ENCODE peak calls at places on chromosomes 2 and 18, in seven cellular contexts. E, H, P, Q, R, C and T are unnamed samples.

GRCh38 chr2:33340265-33340664 is 136.2 kb upstream of the RASGRP3 start:
- DNase-seq in P (peak; percentile 35), E (no peak), H (no peak), R (no peak), Q (no peak), C (peak; percentile 58), T (no peak)

GRCh38 chr18:9726936-9727335 is 18.8 kb downstream of the RAB31 start:
- DNase-seq in H (no peak), C (no peak), E (no peak), R (no peak), Q (no peak), P (no peak), T (no peak)

GRCh38 chr2:214244847-214245246 is 166.0 kb upstream of the VWC2L start:
- DNase-seq in E (no peak), C (no peak), H (no peak), R (no peak), P (peak; percentile 1), Q (no peak), T (no peak)

GRCh38 chr2:25168256-25169072 is at the start of gene POMC:
- DNase-seq in E (peak; percentile 9), R (peak; percentile 68), C (peak; percentile 35), H (no peak), P (peak; percentile 30), Q (peak; percentile 7), T (peak; percentile 33)

GRCh38 chr2:47309952-47310800 is 92.8 kb upstream of the MSH2 start:
- DNase-seq in Q (no peak), P (peak; percentile 47), R (no peak), E (no peak), H (peak; percentile 74), C (no peak), T (peak; percentile 18)

GRCh38 chr2:36360834-36361233 is 5.3 kb downstream of the CRIM1 start:
- DNase-seq in Q (no peak), E (no peak), P (no peak), C (no peak), H (no peak), R (no peak), T (no peak)

GRCh38 chr2:203662963-203663362 is 43.5 kb upstream of the CD28 start:
- DNase-seq in C (no peak), H (no peak), Q (no peak), E (no peak), P (no peak), R (no peak), T (no peak)

GRCh38 chr2:109612991-109613921 is 510 bp downstream of the SEPTIN10 start:
- DNase-seq in R (peak; percentile 39), P (peak; percentile 73), E (no peak), Q (no peak), H (no peak), C (peak; percentile 48), T (peak; percentile 51)

GRCh38 chr2:205721057-205721767 is 38.9 kb downstream of the NRP2 start:
- DNase-seq in P (no peak), H (no peak), R (peak; percentile 43), Q (no peak), E (no peak), C (no peak), T (peak; percentile 48)

GRCh38 chr2:229731916-229732315 is 17.6 kb upstream of the DNER start:
- DNase-seq in C (no peak), R (no peak), H (no peak), Q (no peak), E (no peak), P (peak; percentile 57), T (no peak)

GRCh38 chr18:42922363-42922762 is 193.1 kb downstream of the RIT2 start:
- DNase-seq in H (no peak), Q (no peak), E (no peak), R (no peak), P (peak; percentile 5), C (no peak), T (no peak)

GRCh38 chr2:138445227-138445626 is 56.3 kb upstream of the SPOPL start:
- DNase-seq in C (no peak), H (no peak), R (no peak), P (no peak), Q (no peak), E (no peak), T (no peak)

GRCh38 chr2:236715511-236715961 is 145.9 kb downstream of the ACKR3 start:
- DNase-seq in C (no peak), Q (no peak), P (no peak), R (no peak), H (peak; percentile 38), E (no peak), T (no peak)

GRCh38 chr2:75513616-75514170 is 47.0 kb downstream of the EVA1A start:
- DNase-seq in P (no peak), H (no peak), E (no peak), Q (no peak), C (no peak), R (no peak), T (peak; percentile 61)

GRCh38 chr2:231100990-231101389 is 23.9 kb downstream of the HTR2B start:
- DNase-seq in Q (no peak), E (no peak), P (no peak), H (no peak), R (no peak), C (no peak), T (no peak)

GRCh38 chr2:225493420-225494099 is 94.0 kb downstream of the NYAP2 start:
- DNase-seq in H (no peak), R (no peak), C (no peak), Q (no peak), P (no peak), E (no peak), T (peak; percentile 42)

GRCh38 chr18:46419391-46420141 is 237.5 kb downstream of the LOXHD1 start:
- DNase-seq in R (peak; percentile 52), P (no peak), E (no peak), H (no peak), Q (no peak), C (no peak), T (no peak)

GRCh38 chr2:85423525-85423924 is 5.0 kb downstream of the SH2D6 start:
- DNase-seq in H (no peak), R (no peak), E (no peak), P (no peak), C (no peak), Q (no peak), T (no peak)

GRCh38 chr2:229642371-229642770 is 72.0 kb downstream of the DNER start:
- DNase-seq in Q (peak; percentile 25), P (no peak), E (no peak), R (no peak), H (no peak), C (peak; percentile 69), T (peak; percentile 45)

GRCh38 chr18:61765097-61765496 is 127.7 kb downstream of the RNF152 start:
- DNase-seq in C (no peak), P (peak; percentile 52), H (no peak), R (no peak), Q (no peak), E (no peak), T (peak; percentile 70)

GRCh38 chr2:206482123-206482522 is 38.8 kb downstream of the ADAM23 start:
- DNase-seq in C (no peak), E (no peak), H (no peak), Q (no peak), R (no peak), P (peak; percentile 10), T (peak; percentile 59)

GRCh38 chr2:24787532-24787931 is 5.7 kb downstream of the PTRHD1 start:
- DNase-seq in H (no peak), P (no peak), Q (no peak), E (no peak), C (no peak), R (no peak), T (no peak)

GRCh38 chr2:71801969-71802368 is 345.7 kb downstream of the CYP26B1 start:
- DNase-seq in R (peak; percentile 88), P (peak; percentile 77), H (peak; percentile 68), C (peak; percentile 52), E (no peak), Q (no peak), T (peak; percentile 58)

GRCh38 chr2:219178377-219179175 is 501 bp downstream of the RETREG2 start:
- DNase-seq in Q (peak; percentile 26), E (peak; percentile 36), H (peak; percentile 31), R (no peak), P (peak; percentile 23), C (peak; percentile 46), T (peak; percentile 36)
- TF ChIP-seq CTCF in Q (no peak), E (no peak), H (no peak), R (no peak), P (no peak), C (no peak), T (no peak)

DNA sequence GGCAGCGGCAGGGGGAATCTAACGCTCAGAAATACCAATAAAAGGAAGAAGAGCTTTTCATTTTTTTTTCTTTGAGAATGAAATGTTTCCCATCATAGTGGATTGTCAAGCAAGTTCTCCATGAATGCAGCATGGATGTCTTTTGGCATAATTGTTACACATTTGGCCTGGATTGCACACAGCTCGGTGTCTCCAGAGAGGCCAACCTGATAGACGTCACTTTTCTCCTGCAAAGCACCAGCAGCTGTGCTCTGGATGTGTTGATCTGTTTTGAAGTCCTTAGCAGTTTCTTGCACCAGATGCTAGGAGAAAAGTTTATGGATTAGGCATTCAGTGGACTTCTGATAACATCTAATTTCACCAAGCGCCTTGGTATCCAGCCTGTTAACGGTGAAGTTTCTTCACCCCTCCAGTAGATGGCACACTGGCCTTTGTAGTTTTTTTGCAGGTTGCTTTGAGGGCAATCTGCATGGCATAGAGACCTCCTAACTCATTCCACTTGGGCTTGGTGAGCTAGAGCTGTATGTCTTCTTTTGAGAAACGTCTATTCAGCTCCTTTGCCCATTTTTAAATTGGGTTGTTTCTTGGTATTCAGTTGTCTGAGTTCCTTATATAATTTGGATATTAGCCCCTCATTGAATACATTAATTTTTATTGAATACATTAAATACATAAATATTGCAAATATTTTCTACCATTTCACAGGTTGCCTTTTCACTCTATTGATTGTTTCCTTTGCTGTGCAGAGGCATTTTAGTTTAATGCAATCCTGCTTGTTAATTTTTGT is 59.7 kb downstream of the PTH2R start:
- DNase-seq in R (peak; percentile 64), P (peak; percentile 31), C (peak; percentile 28), H (no peak), E (no peak), Q (peak; percentile 19), T (peak; percentile 65)
- TF ChIP-seq CTCF in R (peak; percentile 87), P (peak; percentile 53), C (peak; percentile 70), H (peak; percentile 52), E (no peak), Q (peak; percentile 54), T (peak; percentile 87)

GRCh38 chr2:15883684-15884083 is 56.7 kb upstream of the MYCN start:
- DNase-seq in R (no peak), C (no peak), H (no peak), Q (no peak), P (no peak), E (no peak), T (no peak)
- TF ChIP-seq CTCF in R (no peak), C (no peak), H (no peak), Q (no peak), P (no peak), E (no peak), T (no peak)

GRCh38 chr2:110755494-110756078 is 23.2 kb downstream of the ACOXL start:
- DNase-seq in C (no peak), H (no peak), P (peak; percentile 36), E (no peak), R (no peak), Q (peak; percentile 36), T (no peak)
- TF ChIP-seq CTCF in C (peak; percentile 45), H (peak; percentile 68), P (peak; percentile 48), E (peak; percentile 73), R (peak; percentile 80), Q (peak; percentile 71), T (peak; percentile 44)